ENCODE peak calls at places on chromosomes 5 and 9, in four cellular contexts. One of them, this sample, is unnamed.

GRCh38 chr5:30343707-30344106 is 849.8 kb upstream of the CDH6 start:
- DNase-seq in effector memory CD4-positive, alpha-beta T cell: no peak
- DNase-seq in AG09309: no peak
- DNase-seq in C1 segment of cervical spinal cord: no peak
- DNase-seq in this sample: no peak

GRCh38 chr9:101324245-101324804 is 60.5 kb downstream of the BAAT start:
- DNase-seq in effector memory CD4-positive, alpha-beta T cell: no peak
- DNase-seq in C1 segment of cervical spinal cord: no peak
- DNase-seq in AG09309: no peak
- DNase-seq in this sample: no peak

GRCh38 chr9:70010015-70010414 is 33.6 kb upstream of the MAMDC2 start:
- DNase-seq in C1 segment of cervical spinal cord: no peak
- DNase-seq in AG09309: no peak
- DNase-seq in effector memory CD4-positive, alpha-beta T cell: no peak
- DNase-seq in this sample: no peak

GRCh38 chr5:127968998-127969397 is 114.6 kb upstream of the SLC12A2 start:
- DNase-seq in C1 segment of cervical spinal cord: no peak
- DNase-seq in effector memory CD4-positive, alpha-beta T cell: no peak
- DNase-seq in AG09309: no peak
- DNase-seq in this sample: no peak

GRCh38 chr9:112034216-112034611 is 137.6 kb downstream of the UGCG start:
- DNase-seq in effector memory CD4-positive, alpha-beta T cell: no peak
- DNase-seq in C1 segment of cervical spinal cord: no peak
- DNase-seq in AG09309: no peak
- DNase-seq in this sample: no peak

GRCh38 chr5:157516626-157517325 is 56.8 kb downstream of the NIPAL4 start:
- DNase-seq in C1 segment of cervical spinal cord: no peak
- DNase-seq in effector memory CD4-positive, alpha-beta T cell: no peak
- DNase-seq in AG09309: peak
- DNase-seq in this sample: no peak

GRCh38 chr5:132470596-132470995 is 20.0 kb downstream of the IRF1 start:
- DNase-seq in effector memory CD4-positive, alpha-beta T cell: no peak
- DNase-seq in AG09309: no peak
- DNase-seq in C1 segment of cervical spinal cord: no peak
- DNase-seq in this sample: no peak

GRCh38 chr5:159341914-159342313 is 11.6 kb upstream of the IL12B start:
- DNase-seq in effector memory CD4-positive, alpha-beta T cell: peak
- DNase-seq in C1 segment of cervical spinal cord: no peak
- DNase-seq in AG09309: peak
- DNase-seq in this sample: no peak

GRCh38 chr5:149552038-149552494 is 827 bp upstream of the CSNK1A1 start:
- DNase-seq in AG09309: no peak
- DNase-seq in effector memory CD4-positive, alpha-beta T cell: no peak
- DNase-seq in C1 segment of cervical spinal cord: no peak
- DNase-seq in this sample: no peak

GRCh38 chr5:180178516-180179398 is 30.3 kb downstream of the RASGEF1C start:
- DNase-seq in effector memory CD4-positive, alpha-beta T cell: no peak
- DNase-seq in C1 segment of cervical spinal cord: no peak
- DNase-seq in AG09309: no peak
- DNase-seq in this sample: no peak

GRCh38 chr9:13939129-13939528 is 374.8 kb downstream of the NFIB start:
- DNase-seq in C1 segment of cervical spinal cord: no peak
- DNase-seq in effector memory CD4-positive, alpha-beta T cell: no peak
- DNase-seq in AG09309: peak
- DNase-seq in this sample: no peak

GRCh38 chr5:14213253-14213652 is 70.1 kb downstream of the TRIO start:
- DNase-seq in AG09309: no peak
- DNase-seq in effector memory CD4-positive, alpha-beta T cell: no peak
- DNase-seq in C1 segment of cervical spinal cord: no peak
- DNase-seq in this sample: no peak

GRCh38 chr9:116322521-116322920 is 168.9 kb downstream of the PAPPA start:
- DNase-seq in C1 segment of cervical spinal cord: no peak
- DNase-seq in effector memory CD4-positive, alpha-beta T cell: no peak
- DNase-seq in AG09309: peak
- DNase-seq in this sample: no peak

GRCh38 chr5:33690736-33691135 is 201.1 kb downstream of the ADAMTS12 start:
- DNase-seq in AG09309: peak
- DNase-seq in effector memory CD4-positive, alpha-beta T cell: no peak
- DNase-seq in C1 segment of cervical spinal cord: no peak
- DNase-seq in this sample: no peak

GRCh38 chr5:115377468-115378217 is 81.2 kb upstream of the CCDC112 start:
- DNase-seq in AG09309: peak
- DNase-seq in C1 segment of cervical spinal cord: no peak
- DNase-seq in effector memory CD4-positive, alpha-beta T cell: no peak
- DNase-seq in this sample: no peak

GRCh38 chr5:81506900-81507588 is 113.1 kb upstream of the ACOT12 start:
- DNase-seq in effector memory CD4-positive, alpha-beta T cell: no peak
- DNase-seq in AG09309: peak
- DNase-seq in C1 segment of cervical spinal cord: peak
- DNase-seq in this sample: peak

GRCh38 chr5:116573279-116573616 is 1.4 kb downstream of the SEMA6A start:
- DNase-seq in C1 segment of cervical spinal cord: no peak
- DNase-seq in effector memory CD4-positive, alpha-beta T cell: no peak
- DNase-seq in AG09309: no peak
- DNase-seq in this sample: peak

GRCh38 chr5:34923694-34924461 is 5.5 kb upstream of the DNAJC21 start:
- DNase-seq in effector memory CD4-positive, alpha-beta T cell: no peak
- DNase-seq in C1 segment of cervical spinal cord: no peak
- DNase-seq in AG09309: peak
- DNase-seq in this sample: no peak

GRCh38 chr5:148740966-148741742 is 85.3 kb upstream of the ADRB2 start:
- DNase-seq in effector memory CD4-positive, alpha-beta T cell: no peak
- DNase-seq in C1 segment of cervical spinal cord: no peak
- DNase-seq in AG09309: peak
- DNase-seq in this sample: peak

GRCh38 chr5:73815631-73816030 is 189.6 kb downstream of the ARHGEF28 start:
- DNase-seq in AG09309: no peak
- DNase-seq in C1 segment of cervical spinal cord: no peak
- DNase-seq in effector memory CD4-positive, alpha-beta T cell: no peak
- DNase-seq in this sample: no peak

GRCh38 chr9:89730715-89731114 is 125.9 kb downstream of the GADD45G start:
- DNase-seq in AG09309: no peak
- DNase-seq in C1 segment of cervical spinal cord: no peak
- DNase-seq in effector memory CD4-positive, alpha-beta T cell: no peak
- DNase-seq in this sample: no peak

GRCh38 chr5:42751044-42751443 is 5.6 kb upstream of the CCDC152 start:
- DNase-seq in C1 segment of cervical spinal cord: no peak
- DNase-seq in AG09309: no peak
- DNase-seq in effector memory CD4-positive, alpha-beta T cell: no peak
- DNase-seq in this sample: no peak

GRCh38 chr9:42388846-42389245 is 205.4 kb downstream of the SPATA31A6 start:
- DNase-seq in effector memory CD4-positive, alpha-beta T cell: no peak
- DNase-seq in C1 segment of cervical spinal cord: no peak
- DNase-seq in AG09309: no peak
- DNase-seq in this sample: no peak

GRCh38 chr9:100426532-100427365 is at the start of gene MSANTD3:
- DNase-seq in C1 segment of cervical spinal cord: peak
- DNase-seq in AG09309: no peak
- DNase-seq in effector memory CD4-positive, alpha-beta T cell: peak
- DNase-seq in this sample: peak

GRCh38 chr5:179762079-179762780 is 29.6 kb downstream of the MAML1 start:
- DNase-seq in AG09309: peak
- DNase-seq in effector memory CD4-positive, alpha-beta T cell: peak
- DNase-seq in C1 segment of cervical spinal cord: no peak
- DNase-seq in this sample: peak

GRCh38 chr9:3028535-3028934 is 184.6 kb upstream of the PUM3 start:
- DNase-seq in AG09309: no peak
- DNase-seq in effector memory CD4-positive, alpha-beta T cell: no peak
- DNase-seq in C1 segment of cervical spinal cord: no peak
- DNase-seq in this sample: no peak

GRCh38 chr9:131849391-131849790 is 109.5 kb upstream of the RAPGEF1 start:
- DNase-seq in AG09309: no peak
- DNase-seq in effector memory CD4-positive, alpha-beta T cell: no peak
- DNase-seq in C1 segment of cervical spinal cord: no peak
- DNase-seq in this sample: no peak

GRCh38 chr5:109451161-109451560 is 41.4 kb upstream of the PJA2 start:
- DNase-seq in effector memory CD4-positive, alpha-beta T cell: no peak
- DNase-seq in AG09309: no peak
- DNase-seq in C1 segment of cervical spinal cord: peak
- DNase-seq in this sample: no peak

GRCh38 chr5:138754699-138755057 is 1.5 kb downstream of the CTNNA1 start:
- DNase-seq in effector memory CD4-positive, alpha-beta T cell: no peak
- DNase-seq in AG09309: no peak
- DNase-seq in C1 segment of cervical spinal cord: no peak
- DNase-seq in this sample: no peak

GRCh38 chr9:36470891-36471290 is 70.8 kb upstream of the RNF38 start:
- DNase-seq in AG09309: no peak
- DNase-seq in C1 segment of cervical spinal cord: peak
- DNase-seq in effector memory CD4-positive, alpha-beta T cell: peak
- DNase-seq in this sample: peak

GRCh38 chr9:134346840-134347239 is 20.6 kb downstream of the RXRA start:
- DNase-seq in C1 segment of cervical spinal cord: no peak
- DNase-seq in effector memory CD4-positive, alpha-beta T cell: no peak
- DNase-seq in AG09309: no peak
- DNase-seq in this sample: no peak

GRCh38 chr9:80649001-80649420 is 1040.3 kb downstream of the TLE1 start:
- DNase-seq in C1 segment of cervical spinal cord: no peak
- DNase-seq in AG09309: peak
- DNase-seq in effector memory CD4-positive, alpha-beta T cell: no peak
- DNase-seq in this sample: no peak

GRCh38 chr9:89822996-89823395 is 218.2 kb downstream of the GADD45G start:
- DNase-seq in effector memory CD4-positive, alpha-beta T cell: no peak
- DNase-seq in AG09309: no peak
- DNase-seq in C1 segment of cervical spinal cord: no peak
- DNase-seq in this sample: no peak

GRCh38 chr9:133158695-133159094 is 5.0 kb downstream of the GBGT1 start:
- DNase-seq in C1 segment of cervical spinal cord: no peak
- DNase-seq in AG09309: no peak
- DNase-seq in effector memory CD4-positive, alpha-beta T cell: no peak
- DNase-seq in this sample: no peak

GRCh38 chr9:19446361-19446861 is 37.6 kb downstream of the ACER2 start:
- DNase-seq in effector memory CD4-positive, alpha-beta T cell: no peak
- DNase-seq in C1 segment of cervical spinal cord: no peak
- DNase-seq in AG09309: no peak
- DNase-seq in this sample: no peak

GRCh38 chr5:4374866-4375265 is 765.3 kb upstream of the ADAMTS16 start:
- DNase-seq in AG09309: no peak
- DNase-seq in C1 segment of cervical spinal cord: no peak
- DNase-seq in effector memory CD4-positive, alpha-beta T cell: no peak
- DNase-seq in this sample: no peak